ENCODE peak calls at places on chromosomes 4 and X, in seven cellular contexts. Z is SK-N-SH, E is H1, P is HCT116, G is HepG2, F is GM12878, M is K562. J is an unnamed sample.

GRCh38 chr4:54852061-54852460 is 194.3 kb downstream of the KIT start:
- DNase-seq in Z (no peak), E (no peak), P (no peak), G (no peak), F (no peak), M (no peak), J (no peak)

GRCh38 chr4:173878701-173879100 is 348.7 kb upstream of the HAND2 start:
- DNase-seq in Z (peak), E (no peak), P (no peak), G (no peak), F (no peak), M (peak), J (no peak)

GRCh38 chr4:110087116-110087708 is 111.2 kb downstream of the ELOVL6 start:
- DNase-seq in Z (no peak), E (no peak), P (peak), G (no peak), F (no peak), M (no peak), J (no peak)

GRCh38 chr4:33924239-33924638 is 2320.1 kb downstream of the ARAP2 start:
- DNase-seq in Z (no peak), E (no peak), P (peak), G (no peak), F (no peak), M (no peak), J (no peak)

GRCh38 chrX:3476973-3477372 is 130.5 kb upstream of the MXRA5 start:
- DNase-seq in Z (no peak), E (no peak), P (no peak), G (no peak), F (no peak), M (no peak), J (no peak)

GRCh38 chr4:128770807-128771206 is 38.7 kb upstream of the JADE1 start:
- DNase-seq in Z (no peak), E (no peak), P (no peak), G (no peak), F (no peak), M (no peak), J (no peak)

GRCh38 chrX:39854772-39855747 is 242.7 kb downstream of the BCOR start:
- DNase-seq in Z (no peak), E (no peak), P (no peak), G (no peak), F (peak), M (no peak), J (no peak)

GRCh38 chr4:185238261-185238681 is 28.9 kb downstream of the SNX25 start:
- DNase-seq in Z (no peak), E (no peak), P (no peak), G (no peak), F (no peak), M (no peak), J (no peak)

GRCh38 chrX:20378291-20378920 is 111.7 kb upstream of the RPS6KA3 start:
- DNase-seq in Z (no peak), E (no peak), P (no peak), G (no peak), F (peak), M (no peak), J (no peak)

GRCh38 chrX:2705461-2705860 is 14.4 kb downstream of the CD99 start:
- DNase-seq in Z (no peak), E (no peak), P (no peak), G (no peak), F (no peak), M (no peak), J (no peak)

GRCh38 chrX:13254076-13254785 is 65.6 kb downstream of the ATXN3L start:
- DNase-seq in Z (no peak), E (no peak), P (no peak), G (peak), F (peak), M (peak), J (no peak)

GRCh38 chrX:43357741-43358140 is 298.4 kb upstream of the MAOA start:
- DNase-seq in Z (no peak), E (no peak), P (no peak), G (no peak), F (no peak), M (no peak), J (no peak)

GRCh38 chr4:88297131-88297530 is 12.8 kb upstream of the PPM1K start:
- DNase-seq in Z (no peak), E (no peak), P (no peak), G (no peak), F (no peak), M (no peak), J (no peak)

GRCh38 chrX:154096140-154097002 is 1.1 kb downstream of the MECP2 start:
- DNase-seq in Z (no peak), E (no peak), P (no peak), G (peak), F (no peak), M (peak), J (no peak)

GRCh38 chr4:117227925-117228324 is 142.5 kb upstream of the TRAM1L1 start:
- DNase-seq in Z (no peak), E (no peak), P (no peak), G (no peak), F (no peak), M (no peak), J (no peak)

GRCh38 chr4:25030283-25031076 is at the start of gene LGI2:
- DNase-seq in Z (peak), E (peak), P (no peak), G (no peak), F (no peak), M (peak), J (peak)

GRCh38 chr4:7868892-7869471 is 70.7 kb downstream of the AFAP1 start:
- DNase-seq in Z (no peak), E (no peak), P (no peak), G (no peak), F (no peak), M (no peak), J (no peak)

GRCh38 chrX:112832481-112833095 is 8.0 kb downstream of the AMOT start:
- DNase-seq in Z (no peak), E (no peak), P (peak), G (no peak), F (no peak), M (no peak), J (peak)

GRCh38 chr4:179755322-179755721 is 2313.1 kb upstream of the AGA start:
- DNase-seq in Z (no peak), E (no peak), P (no peak), G (no peak), F (no peak), M (no peak), J (no peak)

GRCh38 chr4:153152453-153153338 is 51.5 kb upstream of the TRIM2 start:
- DNase-seq in Z (peak), E (peak), P (no peak), G (no peak), F (no peak), M (no peak), J (peak)

DNA sequence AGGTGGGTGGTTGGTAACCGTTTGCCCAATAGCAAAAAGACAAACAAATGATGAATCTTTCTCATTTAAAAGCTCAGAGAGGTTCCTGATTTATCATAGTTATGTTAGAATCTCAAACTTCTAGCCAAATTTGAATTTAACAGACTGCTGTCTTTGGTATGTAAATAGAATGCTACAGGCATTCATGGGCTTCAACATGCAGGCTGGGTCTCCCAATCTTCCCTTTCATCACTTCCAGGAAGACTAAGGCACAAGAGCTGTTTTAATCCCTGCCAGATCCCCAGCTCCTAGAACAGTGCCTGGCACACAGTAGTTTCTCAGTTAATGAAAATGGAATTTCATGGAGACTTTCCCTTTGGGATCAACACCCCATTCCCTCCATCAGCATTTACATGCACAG is 107.7 kb upstream of the C1QTNF7 start:
- DNase-seq in Z (no peak), E (no peak), P (no peak), G (no peak), F (no peak), M (no peak), J (no peak)
- TF ChIP-seq JUND in Z (no peak), E (no peak), P (no peak), G (no peak), F (no peak), M (no peak), J (no peak)

GRCh38 chrX:114626323-114626722 is 42.4 kb downstream of the HTR2C start:
- DNase-seq in Z (peak), E (no peak), P (no peak), G (peak), F (no peak), M (peak), J (peak)
- TF ChIP-seq JUND in Z (no peak), E (no peak), P (no peak), G (no peak), F (no peak), M (no peak), J (no peak)

DNA sequence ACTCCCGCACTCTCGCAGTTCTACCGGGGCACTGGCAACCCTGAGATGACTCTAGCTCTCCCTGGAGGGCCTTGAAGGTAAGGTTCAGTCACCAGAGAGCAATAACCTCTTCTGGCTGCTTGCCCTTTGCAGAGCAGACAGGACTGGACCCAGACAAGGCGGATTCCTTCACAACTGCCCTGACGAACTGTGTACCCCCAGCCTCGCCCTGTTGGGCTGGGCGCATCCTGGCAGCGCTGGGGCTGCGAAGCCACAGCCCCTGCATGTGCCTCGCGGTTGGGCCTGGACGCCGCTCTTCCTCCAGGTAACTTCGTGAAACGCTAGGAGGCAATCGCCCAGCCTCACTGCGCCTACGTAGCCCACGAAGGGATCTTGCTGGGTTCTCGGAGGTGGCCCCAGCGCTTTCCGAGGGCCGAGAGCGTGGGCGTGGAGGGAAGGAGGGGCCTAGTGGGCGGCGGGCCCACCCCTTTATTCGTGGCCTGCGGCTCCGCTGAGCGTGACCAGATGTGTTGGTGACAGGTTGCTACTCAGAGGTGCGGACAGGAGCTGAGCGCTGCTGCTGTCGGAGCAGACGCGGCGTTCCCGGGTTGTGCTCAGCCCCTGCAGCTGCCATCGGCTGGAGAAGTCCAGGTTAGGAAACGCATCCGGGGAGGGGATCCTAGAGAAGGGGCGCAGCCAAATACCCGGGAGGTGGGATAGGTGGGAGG is 1.9 kb upstream of the MAMLD1 start:
- DNase-seq in Z (peak), E (peak), P (no peak), G (no peak), F (no peak), M (peak), J (no peak)
- TF ChIP-seq JUND in Z (no peak), E (no peak), P (no peak), G (no peak), F (no peak), M (no peak), J (no peak)

GRCh38 chr4:104066533-104066932 is 346.7 kb upstream of the TACR3 start:
- DNase-seq in Z (no peak), E (no peak), P (no peak), G (no peak), F (no peak), M (peak), J (no peak)
- TF ChIP-seq JUND in Z (no peak), E (no peak), P (no peak), G (no peak), F (no peak), M (no peak), J (no peak)

GRCh38 chrX:49042581-49043219 is 457 bp downstream of the TFE3 start:
- DNase-seq in Z (no peak), E (no peak), P (no peak), G (no peak), F (no peak), M (peak), J (no peak)

GRCh38 chrX:49040376-49040955 is 2.7 kb downstream of the TFE3 start:
- DNase-seq in Z (no peak), E (no peak), P (no peak), G (no peak), F (no peak), M (no peak), J (no peak)

GRCh38 chrX:49041683-49042529 is 1.3 kb downstream of the TFE3 start:
- DNase-seq in Z (peak), E (no peak), P (no peak), G (no peak), F (no peak), M (peak), J (no peak)

GRCh38 chrX:49037883-49038475 is 5.2 kb downstream of the TFE3 start:
- DNase-seq in Z (no peak), E (no peak), P (no peak), G (no peak), F (no peak), M (peak), J (peak)

GRCh38 chrX:49039598-49040375 is 3.4 kb downstream of the TFE3 start:
- DNase-seq in Z (peak), E (peak), P (peak), G (peak), F (no peak), M (peak), J (peak)
- TF ChIP-seq JUND in Z (peak), E (no peak), P (no peak), G (no peak), F (no peak), M (peak), J (no peak)

GRCh38 chr4:3703343-3703676 is 62.9 kb upstream of the ADRA2C start:
- DNase-seq in Z (no peak), E (no peak), P (no peak), G (no peak), F (no peak), M (no peak), J (no peak)
- TF ChIP-seq JUND in Z (no peak), E (no peak), P (no peak), G (no peak), F (no peak), M (no peak), J (no peak)

GRCh38 chrX:95509474-95509873 is 1175.2 kb upstream of the DIAPH2 start:
- DNase-seq in Z (no peak), E (no peak), P (no peak), G (no peak), F (no peak), M (no peak), J (no peak)
- TF ChIP-seq JUND in Z (no peak), E (no peak), P (no peak), G (no peak), F (no peak), M (no peak), J (no peak)

DNA sequence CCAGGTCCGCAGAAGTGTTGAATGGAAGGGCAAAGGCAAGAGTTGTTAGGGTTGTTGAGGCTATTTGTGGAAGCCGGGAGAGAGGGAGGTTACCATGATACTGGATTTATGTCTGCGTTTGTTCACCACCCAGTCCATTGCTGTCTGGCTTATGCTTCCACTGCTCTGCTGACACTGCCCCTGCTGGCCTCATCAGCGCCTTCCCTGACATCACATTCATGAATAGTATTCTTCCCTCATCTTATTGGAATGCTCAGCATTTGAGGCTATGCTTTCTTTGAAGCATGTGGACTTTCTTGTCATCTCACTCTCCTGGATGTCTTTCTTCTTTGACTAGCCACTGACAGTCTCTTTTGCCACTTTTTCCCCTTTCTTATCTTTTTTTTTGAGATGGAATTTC is 10.3 kb downstream of the GNL3L start:
- DNase-seq in Z (no peak), E (no peak), P (no peak), G (no peak), F (no peak), M (no peak), J (no peak)
- TF ChIP-seq JUND in Z (no peak), E (no peak), P (no peak), G (no peak), F (no peak), M (no peak), J (no peak)

GRCh38 chr4:119835511-119835910 is 206.9 kb upstream of the PDE5A start:
- DNase-seq in Z (no peak), E (no peak), P (no peak), G (no peak), F (no peak), M (no peak), J (no peak)
- TF ChIP-seq JUND in Z (no peak), E (no peak), P (no peak), G (no peak), F (no peak), M (no peak), J (no peak)

J was measured in T47D.